ENCODE peak calls at places on chromosome 12, in nine cellular contexts. One of them, this sample, is unnamed.

GRCh38 chr12:12606793-12607589 is 4.7 kb upstream of the CREBL2 start:
- DNase-seq in NCI-H82: no peak
- DNase-seq in AG10803: peak
- DNase-seq in AG04450: no peak
- DNase-seq in dorsolateral prefrontal cortex: no peak
- DNase-seq in body of pancreas: no peak
- DNase-seq in MCF 10A: peak
- DNase-seq in stimulated activated CD8-positive, alpha-beta memory T cell treated with anti-CD3 and anti-CD28 coated beads, Interleukin-4, amount 100 ng/mL, for 24 hours: no peak
- DNase-seq in GM10248: peak
- DNase-seq in this sample: peak

GRCh38 chr12:53328043-53328435 is 6.6 kb upstream of the AAAS start:
- DNase-seq in stimulated activated CD8-positive, alpha-beta memory T cell treated with anti-CD3 and anti-CD28 coated beads, Interleukin-4, amount 100 ng/mL, for 24 hours: no peak
- DNase-seq in dorsolateral prefrontal cortex: no peak
- DNase-seq in body of pancreas: no peak
- DNase-seq in MCF 10A: no peak
- DNase-seq in GM10248: no peak
- DNase-seq in NCI-H82: no peak
- DNase-seq in AG04450: no peak
- DNase-seq in AG10803: no peak
- DNase-seq in this sample: no peak

GRCh38 chr12:106170285-106170684 is 31.5 kb upstream of the NUAK1 start:
- DNase-seq in dorsolateral prefrontal cortex: no peak
- DNase-seq in body of pancreas: no peak
- DNase-seq in stimulated activated CD8-positive, alpha-beta memory T cell treated with anti-CD3 and anti-CD28 coated beads, Interleukin-4, amount 100 ng/mL, for 24 hours: no peak
- DNase-seq in GM10248: no peak
- DNase-seq in MCF 10A: peak
- DNase-seq in NCI-H82: no peak
- DNase-seq in AG10803: peak
- DNase-seq in AG04450: no peak
- DNase-seq in this sample: peak

GRCh38 chr12:129145381-129145780 is 292.1 kb downstream of the GLT1D1 start:
- DNase-seq in stimulated activated CD8-positive, alpha-beta memory T cell treated with anti-CD3 and anti-CD28 coated beads, Interleukin-4, amount 100 ng/mL, for 24 hours: no peak
- DNase-seq in AG04450: no peak
- DNase-seq in body of pancreas: no peak
- DNase-seq in MCF 10A: no peak
- DNase-seq in AG10803: no peak
- DNase-seq in dorsolateral prefrontal cortex: peak
- DNase-seq in NCI-H82: peak
- DNase-seq in GM10248: no peak
- DNase-seq in this sample: no peak

GRCh38 chr12:15856097-15856982 is 25.8 kb upstream of the STRAP start:
- DNase-seq in NCI-H82: peak
- DNase-seq in AG10803: peak
- DNase-seq in body of pancreas: peak
- DNase-seq in stimulated activated CD8-positive, alpha-beta memory T cell treated with anti-CD3 and anti-CD28 coated beads, Interleukin-4, amount 100 ng/mL, for 24 hours: no peak
- DNase-seq in GM10248: peak
- DNase-seq in dorsolateral prefrontal cortex: peak
- DNase-seq in AG04450: no peak
- DNase-seq in MCF 10A: peak
- DNase-seq in this sample: peak

GRCh38 chr12:128178551-128178950 is 88.4 kb upstream of the TMEM132C start:
- DNase-seq in GM10248: no peak
- DNase-seq in AG04450: no peak
- DNase-seq in NCI-H82: no peak
- DNase-seq in MCF 10A: no peak
- DNase-seq in dorsolateral prefrontal cortex: no peak
- DNase-seq in AG10803: no peak
- DNase-seq in body of pancreas: no peak
- DNase-seq in stimulated activated CD8-positive, alpha-beta memory T cell treated with anti-CD3 and anti-CD28 coated beads, Interleukin-4, amount 100 ng/mL, for 24 hours: no peak
- DNase-seq in this sample: no peak

GRCh38 chr12:120010661-120011230 is 21.7 kb downstream of the BICDL1 start:
- DNase-seq in MCF 10A: no peak
- DNase-seq in stimulated activated CD8-positive, alpha-beta memory T cell treated with anti-CD3 and anti-CD28 coated beads, Interleukin-4, amount 100 ng/mL, for 24 hours: no peak
- DNase-seq in AG04450: no peak
- DNase-seq in GM10248: no peak
- DNase-seq in NCI-H82: no peak
- DNase-seq in dorsolateral prefrontal cortex: no peak
- DNase-seq in body of pancreas: peak
- DNase-seq in AG10803: no peak
- DNase-seq in this sample: no peak

GRCh38 chr12:130666645-130667044 is 49.5 kb downstream of the RIMBP2 start:
- DNase-seq in NCI-H82: no peak
- DNase-seq in stimulated activated CD8-positive, alpha-beta memory T cell treated with anti-CD3 and anti-CD28 coated beads, Interleukin-4, amount 100 ng/mL, for 24 hours: no peak
- DNase-seq in MCF 10A: no peak
- DNase-seq in AG04450: no peak
- DNase-seq in AG10803: no peak
- DNase-seq in body of pancreas: no peak
- DNase-seq in dorsolateral prefrontal cortex: no peak
- DNase-seq in GM10248: no peak
- DNase-seq in this sample: no peak

GRCh38 chr12:47744005-47744651 is 14.6 kb downstream of the RAPGEF3 start:
- DNase-seq in stimulated activated CD8-positive, alpha-beta memory T cell treated with anti-CD3 and anti-CD28 coated beads, Interleukin-4, amount 100 ng/mL, for 24 hours: no peak
- DNase-seq in body of pancreas: peak
- DNase-seq in NCI-H82: peak
- DNase-seq in GM10248: peak
- DNase-seq in MCF 10A: peak
- DNase-seq in dorsolateral prefrontal cortex: peak
- DNase-seq in AG10803: no peak
- DNase-seq in AG04450: no peak
- DNase-seq in this sample: no peak

GRCh38 chr12:79020106-79020505 is 155.5 kb downstream of the SYT1 start:
- DNase-seq in AG10803: no peak
- DNase-seq in GM10248: no peak
- DNase-seq in stimulated activated CD8-positive, alpha-beta memory T cell treated with anti-CD3 and anti-CD28 coated beads, Interleukin-4, amount 100 ng/mL, for 24 hours: no peak
- DNase-seq in dorsolateral prefrontal cortex: peak
- DNase-seq in NCI-H82: peak
- DNase-seq in body of pancreas: no peak
- DNase-seq in MCF 10A: peak
- DNase-seq in AG04450: no peak
- DNase-seq in this sample: peak

GRCh38 chr12:14756331-14757143 is 46.7 kb downstream of the WBP11 start:
- DNase-seq in body of pancreas: no peak
- DNase-seq in NCI-H82: peak
- DNase-seq in dorsolateral prefrontal cortex: no peak
- DNase-seq in AG04450: no peak
- DNase-seq in MCF 10A: no peak
- DNase-seq in stimulated activated CD8-positive, alpha-beta memory T cell treated with anti-CD3 and anti-CD28 coated beads, Interleukin-4, amount 100 ng/mL, for 24 hours: no peak
- DNase-seq in AG10803: no peak
- DNase-seq in GM10248: no peak
- DNase-seq in this sample: no peak

GRCh38 chr12:125892276-125892675 is 827.0 kb downstream of the AACS start:
- DNase-seq in body of pancreas: no peak
- DNase-seq in AG04450: no peak
- DNase-seq in AG10803: no peak
- DNase-seq in GM10248: no peak
- DNase-seq in dorsolateral prefrontal cortex: no peak
- DNase-seq in NCI-H82: no peak
- DNase-seq in stimulated activated CD8-positive, alpha-beta memory T cell treated with anti-CD3 and anti-CD28 coated beads, Interleukin-4, amount 100 ng/mL, for 24 hours: no peak
- DNase-seq in MCF 10A: peak
- DNase-seq in this sample: no peak

GRCh38 chr12:2208837-2209236 is 156.1 kb downstream of the CACNA1C start:
- DNase-seq in AG10803: no peak
- DNase-seq in dorsolateral prefrontal cortex: no peak
- DNase-seq in MCF 10A: no peak
- DNase-seq in stimulated activated CD8-positive, alpha-beta memory T cell treated with anti-CD3 and anti-CD28 coated beads, Interleukin-4, amount 100 ng/mL, for 24 hours: no peak
- DNase-seq in AG04450: no peak
- DNase-seq in body of pancreas: no peak
- DNase-seq in NCI-H82: no peak
- DNase-seq in GM10248: no peak
- DNase-seq in this sample: no peak

GRCh38 chr12:62919827-62920226 is 15.1 kb downstream of the PPM1H start:
- DNase-seq in AG10803: peak
- DNase-seq in dorsolateral prefrontal cortex: peak
- DNase-seq in stimulated activated CD8-positive, alpha-beta memory T cell treated with anti-CD3 and anti-CD28 coated beads, Interleukin-4, amount 100 ng/mL, for 24 hours: no peak
- DNase-seq in GM10248: no peak
- DNase-seq in NCI-H82: no peak
- DNase-seq in MCF 10A: peak
- DNase-seq in body of pancreas: peak
- DNase-seq in AG04450: peak
- DNase-seq in this sample: peak

GRCh38 chr12:11981174-11981733 is 89.5 kb upstream of the BCL2L14 start:
- DNase-seq in GM10248: peak
- DNase-seq in body of pancreas: no peak
- DNase-seq in stimulated activated CD8-positive, alpha-beta memory T cell treated with anti-CD3 and anti-CD28 coated beads, Interleukin-4, amount 100 ng/mL, for 24 hours: peak
- DNase-seq in AG10803: peak
- DNase-seq in MCF 10A: no peak
- DNase-seq in AG04450: no peak
- DNase-seq in NCI-H82: no peak
- DNase-seq in dorsolateral prefrontal cortex: no peak
- DNase-seq in this sample: no peak

GRCh38 chr12:131832393-131833231 is 4.4 kb downstream of the MMP17 start:
- DNase-seq in AG04450: peak
- DNase-seq in stimulated activated CD8-positive, alpha-beta memory T cell treated with anti-CD3 and anti-CD28 coated beads, Interleukin-4, amount 100 ng/mL, for 24 hours: no peak
- DNase-seq in dorsolateral prefrontal cortex: peak
- DNase-seq in GM10248: no peak
- DNase-seq in body of pancreas: no peak
- DNase-seq in NCI-H82: peak
- DNase-seq in AG10803: peak
- DNase-seq in MCF 10A: peak
- DNase-seq in this sample: peak

GRCh38 chr12:49227701-49228100 is 37.2 kb upstream of the TUBA1C start:
- DNase-seq in dorsolateral prefrontal cortex: peak
- DNase-seq in GM10248: no peak
- DNase-seq in body of pancreas: no peak
- DNase-seq in stimulated activated CD8-positive, alpha-beta memory T cell treated with anti-CD3 and anti-CD28 coated beads, Interleukin-4, amount 100 ng/mL, for 24 hours: no peak
- DNase-seq in MCF 10A: no peak
- DNase-seq in NCI-H82: peak
- DNase-seq in AG10803: no peak
- DNase-seq in AG04450: no peak
- DNase-seq in this sample: no peak

GRCh38 chr12:113293100-113293499 is 41.8 kb downstream of the SLC8B1 start:
- DNase-seq in GM10248: no peak
- DNase-seq in AG10803: no peak
- DNase-seq in NCI-H82: no peak
- DNase-seq in MCF 10A: no peak
- DNase-seq in stimulated activated CD8-positive, alpha-beta memory T cell treated with anti-CD3 and anti-CD28 coated beads, Interleukin-4, amount 100 ng/mL, for 24 hours: no peak
- DNase-seq in AG04450: no peak
- DNase-seq in dorsolateral prefrontal cortex: no peak
- DNase-seq in body of pancreas: no peak
- DNase-seq in this sample: no peak

GRCh38 chr12:131869871-131870418 is 24.5 kb upstream of the ULK1 start:
- DNase-seq in body of pancreas: no peak
- DNase-seq in AG10803: peak
- DNase-seq in MCF 10A: peak
- DNase-seq in dorsolateral prefrontal cortex: no peak
- DNase-seq in stimulated activated CD8-positive, alpha-beta memory T cell treated with anti-CD3 and anti-CD28 coated beads, Interleukin-4, amount 100 ng/mL, for 24 hours: no peak
- DNase-seq in NCI-H82: no peak
- DNase-seq in AG04450: no peak
- DNase-seq in GM10248: no peak
- DNase-seq in this sample: peak

GRCh38 chr12:41409628-41410027 is 221.5 kb downstream of the PDZRN4 start:
- DNase-seq in MCF 10A: no peak
- DNase-seq in AG04450: no peak
- DNase-seq in dorsolateral prefrontal cortex: no peak
- DNase-seq in GM10248: no peak
- DNase-seq in body of pancreas: no peak
- DNase-seq in AG10803: no peak
- DNase-seq in stimulated activated CD8-positive, alpha-beta memory T cell treated with anti-CD3 and anti-CD28 coated beads, Interleukin-4, amount 100 ng/mL, for 24 hours: no peak
- DNase-seq in NCI-H82: peak
- DNase-seq in this sample: no peak

GRCh38 chr12:55044135-55044534 is 24.4 kb downstream of the NEUROD4 start:
- DNase-seq in dorsolateral prefrontal cortex: no peak
- DNase-seq in stimulated activated CD8-positive, alpha-beta memory T cell treated with anti-CD3 and anti-CD28 coated beads, Interleukin-4, amount 100 ng/mL, for 24 hours: no peak
- DNase-seq in GM10248: no peak
- DNase-seq in MCF 10A: no peak
- DNase-seq in AG10803: no peak
- DNase-seq in NCI-H82: no peak
- DNase-seq in body of pancreas: no peak
- DNase-seq in AG04450: no peak
- DNase-seq in this sample: no peak

GRCh38 chr12:88870000-88870737 is 289.9 kb upstream of the KITLG start:
- DNase-seq in stimulated activated CD8-positive, alpha-beta memory T cell treated with anti-CD3 and anti-CD28 coated beads, Interleukin-4, amount 100 ng/mL, for 24 hours: no peak
- DNase-seq in dorsolateral prefrontal cortex: no peak
- DNase-seq in NCI-H82: peak
- DNase-seq in GM10248: no peak
- DNase-seq in MCF 10A: no peak
- DNase-seq in body of pancreas: no peak
- DNase-seq in AG10803: peak
- DNase-seq in AG04450: peak
- DNase-seq in this sample: peak